ENCODE peak calls at places on chromosomes 1 and 21, in eight cellular contexts. One of them, this sample, is unnamed.

GRCh38 chr1:96722161-96722908 is 751 bp downstream of the PTBP2 start:
- DNase-seq in CD4-positive, alpha-beta T cell: peak; percentile 38
- DNase-seq in psoas muscle: peak; percentile 65
- DNase-seq in cardiac muscle cell: peak; percentile 35
- DNase-seq in CD8-positive, alpha-beta T cell: peak; percentile 22
- DNase-seq in AG04450: no peak
- DNase-seq in dorsolateral prefrontal cortex: peak; percentile 70
- DNase-seq in A549: peak; percentile 26
- DNase-seq in this sample: peak; percentile 49

GRCh38 chr1:31580891-31581603 is 4.7 kb downstream of the TINAGL1 start:
- DNase-seq in CD8-positive, alpha-beta T cell: no peak
- DNase-seq in AG04450: no peak
- DNase-seq in cardiac muscle cell: no peak
- DNase-seq in CD4-positive, alpha-beta T cell: no peak
- DNase-seq in dorsolateral prefrontal cortex: no peak
- DNase-seq in psoas muscle: no peak
- DNase-seq in A549: no peak
- DNase-seq in this sample: no peak

GRCh38 chr1:87955038-87955437 is 626.4 kb downstream of the LMO4 start:
- DNase-seq in CD4-positive, alpha-beta T cell: no peak
- DNase-seq in dorsolateral prefrontal cortex: no peak
- DNase-seq in CD8-positive, alpha-beta T cell: no peak
- DNase-seq in AG04450: no peak
- DNase-seq in psoas muscle: no peak
- DNase-seq in cardiac muscle cell: peak; percentile 81
- DNase-seq in A549: no peak
- DNase-seq in this sample: no peak

GRCh38 chr1:208233546-208233945 is 10.6 kb downstream of the PLXNA2 start:
- DNase-seq in AG04450: no peak
- DNase-seq in dorsolateral prefrontal cortex: no peak
- DNase-seq in cardiac muscle cell: no peak
- DNase-seq in psoas muscle: no peak
- DNase-seq in A549: no peak
- DNase-seq in CD4-positive, alpha-beta T cell: no peak
- DNase-seq in CD8-positive, alpha-beta T cell: no peak
- DNase-seq in this sample: no peak

GRCh38 chr1:248622491-248623106 is 12.3 kb downstream of the OR2T11 start:
- DNase-seq in psoas muscle: no peak
- DNase-seq in dorsolateral prefrontal cortex: no peak
- DNase-seq in CD4-positive, alpha-beta T cell: no peak
- DNase-seq in AG04450: no peak
- DNase-seq in A549: peak; percentile 54
- DNase-seq in cardiac muscle cell: peak; percentile 0
- DNase-seq in CD8-positive, alpha-beta T cell: no peak
- DNase-seq in this sample: no peak

GRCh38 chr1:228854907-228855306 is 119.6 kb downstream of the RHOU start:
- DNase-seq in A549: no peak
- DNase-seq in psoas muscle: no peak
- DNase-seq in CD8-positive, alpha-beta T cell: no peak
- DNase-seq in cardiac muscle cell: no peak
- DNase-seq in CD4-positive, alpha-beta T cell: no peak
- DNase-seq in dorsolateral prefrontal cortex: no peak
- DNase-seq in AG04450: no peak
- DNase-seq in this sample: no peak

GRCh38 chr1:87521446-87521845 is 192.8 kb downstream of the LMO4 start:
- DNase-seq in CD8-positive, alpha-beta T cell: no peak
- DNase-seq in psoas muscle: no peak
- DNase-seq in dorsolateral prefrontal cortex: no peak
- DNase-seq in cardiac muscle cell: no peak
- DNase-seq in AG04450: no peak
- DNase-seq in CD4-positive, alpha-beta T cell: no peak
- DNase-seq in A549: no peak
- DNase-seq in this sample: no peak

GRCh38 chr1:67840449-67840848 is 7.2 kb upstream of the GNG12 start:
- DNase-seq in A549: peak; percentile 42
- DNase-seq in cardiac muscle cell: no peak
- DNase-seq in CD8-positive, alpha-beta T cell: no peak
- DNase-seq in CD4-positive, alpha-beta T cell: no peak
- DNase-seq in dorsolateral prefrontal cortex: no peak
- DNase-seq in psoas muscle: no peak
- DNase-seq in AG04450: peak; percentile 69
- DNase-seq in this sample: peak; percentile 88

GRCh38 chr21:37579356-37579755 is 212.8 kb downstream of the DYRK1A start:
- DNase-seq in AG04450: no peak
- DNase-seq in dorsolateral prefrontal cortex: no peak
- DNase-seq in cardiac muscle cell: no peak
- DNase-seq in CD8-positive, alpha-beta T cell: no peak
- DNase-seq in CD4-positive, alpha-beta T cell: no peak
- DNase-seq in A549: no peak
- DNase-seq in psoas muscle: no peak
- DNase-seq in this sample: no peak

GRCh38 chr21:36265431-36265830 is 54.6 kb upstream of the MORC3 start:
- DNase-seq in dorsolateral prefrontal cortex: no peak
- DNase-seq in CD8-positive, alpha-beta T cell: no peak
- DNase-seq in CD4-positive, alpha-beta T cell: no peak
- DNase-seq in A549: no peak
- DNase-seq in psoas muscle: no peak
- DNase-seq in AG04450: no peak
- DNase-seq in cardiac muscle cell: no peak
- DNase-seq in this sample: no peak

GRCh38 chr1:50066806-50067205 is 41.9 kb upstream of the ELAVL4 start:
- DNase-seq in AG04450: no peak
- DNase-seq in dorsolateral prefrontal cortex: no peak
- DNase-seq in CD4-positive, alpha-beta T cell: no peak
- DNase-seq in psoas muscle: no peak
- DNase-seq in CD8-positive, alpha-beta T cell: no peak
- DNase-seq in cardiac muscle cell: no peak
- DNase-seq in A549: no peak
- DNase-seq in this sample: no peak

GRCh38 chr1:208476825-208477170 is 232.6 kb upstream of the PLXNA2 start:
- DNase-seq in CD4-positive, alpha-beta T cell: no peak
- DNase-seq in cardiac muscle cell: no peak
- DNase-seq in dorsolateral prefrontal cortex: no peak
- DNase-seq in A549: no peak
- DNase-seq in AG04450: no peak
- DNase-seq in psoas muscle: no peak
- DNase-seq in CD8-positive, alpha-beta T cell: no peak
- DNase-seq in this sample: no peak

GRCh38 chr1:21814241-21814918 is 2.3 kb downstream of the LDLRAD2 start:
- DNase-seq in A549: no peak
- DNase-seq in CD8-positive, alpha-beta T cell: no peak
- DNase-seq in cardiac muscle cell: peak; percentile 66
- DNase-seq in AG04450: no peak
- DNase-seq in CD4-positive, alpha-beta T cell: peak; percentile 20
- DNase-seq in psoas muscle: no peak
- DNase-seq in dorsolateral prefrontal cortex: no peak
- DNase-seq in this sample: no peak

GRCh38 chr1:117235863-117236465 is 25.2 kb upstream of the VTCN1 start:
- DNase-seq in CD4-positive, alpha-beta T cell: no peak
- DNase-seq in cardiac muscle cell: peak; percentile 14
- DNase-seq in CD8-positive, alpha-beta T cell: no peak
- DNase-seq in A549: no peak
- DNase-seq in dorsolateral prefrontal cortex: no peak
- DNase-seq in psoas muscle: no peak
- DNase-seq in AG04450: no peak
- DNase-seq in this sample: no peak

GRCh38 chr1:21669287-21670058 is at the start of gene RAP1GAP:
- DNase-seq in psoas muscle: no peak
- DNase-seq in AG04450: no peak
- DNase-seq in CD8-positive, alpha-beta T cell: no peak
- DNase-seq in CD4-positive, alpha-beta T cell: peak; percentile 37
- DNase-seq in dorsolateral prefrontal cortex: no peak
- DNase-seq in A549: no peak
- DNase-seq in cardiac muscle cell: peak; percentile 67
- DNase-seq in this sample: no peak

GRCh38 chr21:26409735-26410134 is 163.4 kb downstream of the CYYR1 start:
- DNase-seq in AG04450: no peak
- DNase-seq in psoas muscle: no peak
- DNase-seq in cardiac muscle cell: no peak
- DNase-seq in CD8-positive, alpha-beta T cell: no peak
- DNase-seq in dorsolateral prefrontal cortex: no peak
- DNase-seq in A549: no peak
- DNase-seq in CD4-positive, alpha-beta T cell: no peak
- DNase-seq in this sample: no peak

GRCh38 chr1:55288245-55288644 is 73.1 kb upstream of the USP24 start:
- DNase-seq in cardiac muscle cell: no peak
- DNase-seq in CD8-positive, alpha-beta T cell: no peak
- DNase-seq in A549: no peak
- DNase-seq in AG04450: no peak
- DNase-seq in psoas muscle: no peak
- DNase-seq in CD4-positive, alpha-beta T cell: no peak
- DNase-seq in dorsolateral prefrontal cortex: no peak
- DNase-seq in this sample: peak; percentile 88

GRCh38 chr1:227921461-227922185 is 26.1 kb downstream of the WNT9A start:
- DNase-seq in AG04450: no peak
- DNase-seq in dorsolateral prefrontal cortex: no peak
- DNase-seq in A549: no peak
- DNase-seq in psoas muscle: no peak
- DNase-seq in cardiac muscle cell: no peak
- DNase-seq in CD8-positive, alpha-beta T cell: no peak
- DNase-seq in CD4-positive, alpha-beta T cell: no peak
- DNase-seq in this sample: no peak

GRCh38 chr1:221739018-221739676 is 2.7 kb downstream of the DUSP10 start:
- DNase-seq in psoas muscle: peak; percentile 19
- DNase-seq in cardiac muscle cell: no peak
- DNase-seq in AG04450: no peak
- DNase-seq in dorsolateral prefrontal cortex: peak; percentile 24
- DNase-seq in A549: no peak
- DNase-seq in CD8-positive, alpha-beta T cell: no peak
- DNase-seq in CD4-positive, alpha-beta T cell: no peak
- DNase-seq in this sample: no peak

GRCh38 chr1:117656202-117656641 is 50.4 kb downstream of the TENT5C start:
- DNase-seq in dorsolateral prefrontal cortex: no peak
- DNase-seq in CD4-positive, alpha-beta T cell: peak; percentile 75
- DNase-seq in AG04450: no peak
- DNase-seq in cardiac muscle cell: no peak
- DNase-seq in psoas muscle: no peak
- DNase-seq in CD8-positive, alpha-beta T cell: peak; percentile 65
- DNase-seq in A549: no peak
- DNase-seq in this sample: no peak

GRCh38 chr21:43361127-43361492 is 65.8 kb downstream of the SIK1 start:
- DNase-seq in A549: no peak
- DNase-seq in CD8-positive, alpha-beta T cell: no peak
- DNase-seq in dorsolateral prefrontal cortex: no peak
- DNase-seq in AG04450: no peak
- DNase-seq in psoas muscle: peak; percentile 61
- DNase-seq in cardiac muscle cell: no peak
- DNase-seq in CD4-positive, alpha-beta T cell: peak; percentile 22
- DNase-seq in this sample: peak; percentile 44

GRCh38 chr1:114032271-114033218 is 53.3 kb downstream of the OLFML3 start:
- DNase-seq in CD4-positive, alpha-beta T cell: no peak
- DNase-seq in CD8-positive, alpha-beta T cell: no peak
- DNase-seq in psoas muscle: no peak
- DNase-seq in cardiac muscle cell: no peak
- DNase-seq in A549: peak; percentile 29
- DNase-seq in dorsolateral prefrontal cortex: no peak
- DNase-seq in AG04450: peak; percentile 41
- DNase-seq in this sample: peak; percentile 70

GRCh38 chr1:4515727-4516289 is 138.6 kb upstream of the AJAP1 start:
- DNase-seq in AG04450: no peak
- DNase-seq in CD8-positive, alpha-beta T cell: no peak
- DNase-seq in CD4-positive, alpha-beta T cell: no peak
- DNase-seq in A549: no peak
- DNase-seq in cardiac muscle cell: no peak
- DNase-seq in psoas muscle: no peak
- DNase-seq in dorsolateral prefrontal cortex: no peak
- DNase-seq in this sample: no peak

GRCh38 chr1:178541396-178541795 is 28.5 kb downstream of the TEX35 start:
- DNase-seq in A549: no peak
- DNase-seq in cardiac muscle cell: no peak
- DNase-seq in AG04450: no peak
- DNase-seq in psoas muscle: no peak
- DNase-seq in CD4-positive, alpha-beta T cell: no peak
- DNase-seq in dorsolateral prefrontal cortex: no peak
- DNase-seq in CD8-positive, alpha-beta T cell: no peak
- DNase-seq in this sample: no peak

GRCh38 chr1:243855616-243856318 is 5.7 kb upstream of the AKT3 start:
- DNase-seq in psoas muscle: no peak
- DNase-seq in AG04450: no peak
- DNase-seq in CD8-positive, alpha-beta T cell: no peak
- DNase-seq in dorsolateral prefrontal cortex: no peak
- DNase-seq in CD4-positive, alpha-beta T cell: no peak
- DNase-seq in A549: no peak
- DNase-seq in cardiac muscle cell: no peak
- DNase-seq in this sample: no peak

GRCh38 chr1:175376194-175376593 is 183.6 kb upstream of the KIAA0040 start:
- DNase-seq in cardiac muscle cell: no peak
- DNase-seq in psoas muscle: no peak
- DNase-seq in A549: peak; percentile 30
- DNase-seq in AG04450: no peak
- DNase-seq in dorsolateral prefrontal cortex: no peak
- DNase-seq in CD8-positive, alpha-beta T cell: no peak
- DNase-seq in CD4-positive, alpha-beta T cell: no peak
- DNase-seq in this sample: peak; percentile 3
- TF ChIP-seq CTCF in cardiac muscle cell: peak; percentile 27
- TF ChIP-seq CTCF in psoas muscle: no peak
- TF ChIP-seq CTCF in A549: peak; percentile 33
- TF ChIP-seq CTCF in AG04450: no peak
- TF ChIP-seq CTCF in dorsolateral prefrontal cortex: peak; percentile 21
- TF ChIP-seq CTCF in CD8-positive, alpha-beta T cell: no peak
- TF ChIP-seq CTCF in CD4-positive, alpha-beta T cell: no peak
- TF ChIP-seq CTCF in this sample: no peak

GRCh38 chr1:225657462-225657989 is 4.6 kb upstream of the ENAH start:
- DNase-seq in psoas muscle: no peak
- DNase-seq in dorsolateral prefrontal cortex: no peak
- DNase-seq in A549: peak; percentile 65
- DNase-seq in AG04450: peak; percentile 78
- DNase-seq in cardiac muscle cell: no peak
- DNase-seq in CD4-positive, alpha-beta T cell: no peak
- DNase-seq in CD8-positive, alpha-beta T cell: no peak
- DNase-seq in this sample: peak; percentile 83
- H3K27ac ChIP-seq in psoas muscle: peak overlapping the region; percentile 99
- H3K27ac ChIP-seq in dorsolateral prefrontal cortex: no peak overlapping the region
- H3K27ac ChIP-seq in A549: peak overlapping the region; percentile 95
- H3K27ac ChIP-seq in AG04450: peak overlapping the region; percentile 87
- H3K27ac ChIP-seq in cardiac muscle cell: peak overlapping the region; percentile 56
- H3K27ac ChIP-seq in CD4-positive, alpha-beta T cell: no peak overlapping the region
- H3K27ac ChIP-seq in CD8-positive, alpha-beta T cell: no peak overlapping the region
- H3K27ac ChIP-seq in this sample: peak overlapping the region; percentile 76

DNA sequence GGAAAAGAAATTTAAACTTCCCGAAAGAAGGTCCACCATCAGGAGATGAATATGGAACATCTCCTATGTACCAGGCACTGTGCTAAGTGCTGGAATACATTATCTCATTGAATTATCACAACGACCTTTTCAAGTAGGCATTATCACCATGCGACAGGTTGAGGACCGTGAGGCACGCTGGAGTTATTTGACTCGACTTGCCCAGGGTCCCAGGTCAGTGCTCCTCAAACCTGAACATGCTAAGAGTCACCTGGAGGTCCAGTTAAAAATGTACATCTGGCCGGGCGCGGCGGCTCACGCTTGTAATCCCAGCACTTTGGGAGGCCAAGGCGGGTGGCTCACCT is 15.9 kb upstream of the AGTRAP start:
- DNase-seq in A549: no peak
- DNase-seq in cardiac muscle cell: no peak
- DNase-seq in AG04450: no peak
- DNase-seq in CD4-positive, alpha-beta T cell: no peak
- DNase-seq in CD8-positive, alpha-beta T cell: no peak
- DNase-seq in psoas muscle: no peak
- DNase-seq in dorsolateral prefrontal cortex: no peak
- DNase-seq in this sample: no peak
- TF ChIP-seq CTCF in A549: no peak
- TF ChIP-seq CTCF in cardiac muscle cell: no peak
- TF ChIP-seq CTCF in AG04450: no peak
- TF ChIP-seq CTCF in CD4-positive, alpha-beta T cell: peak; percentile 33
- TF ChIP-seq CTCF in CD8-positive, alpha-beta T cell: peak; percentile 44
- TF ChIP-seq CTCF in psoas muscle: no peak
- TF ChIP-seq CTCF in dorsolateral prefrontal cortex: peak; percentile 6
- TF ChIP-seq CTCF in this sample: no peak

GRCh38 chr21:41630917-41631316 is 123.0 kb upstream of the TMPRSS2 start:
- DNase-seq in CD8-positive, alpha-beta T cell: no peak
- DNase-seq in psoas muscle: no peak
- DNase-seq in AG04450: no peak
- DNase-seq in CD4-positive, alpha-beta T cell: no peak
- DNase-seq in dorsolateral prefrontal cortex: no peak
- DNase-seq in cardiac muscle cell: no peak
- DNase-seq in A549: no peak
- DNase-seq in this sample: no peak
- H3K27ac ChIP-seq in CD8-positive, alpha-beta T cell: no peak overlapping the region
- H3K27ac ChIP-seq in psoas muscle: no peak overlapping the region
- H3K27ac ChIP-seq in AG04450: no peak overlapping the region
- H3K27ac ChIP-seq in CD4-positive, alpha-beta T cell: no peak overlapping the region
- H3K27ac ChIP-seq in dorsolateral prefrontal cortex: no peak overlapping the region
- H3K27ac ChIP-seq in cardiac muscle cell: no peak overlapping the region
- H3K27ac ChIP-seq in A549: peak overlapping the region; percentile 94
- H3K27ac ChIP-seq in this sample: peak overlapping the region; percentile 48

This sample was measured in brain microvascular endothelial cell.